ENCODE peak calls at places on chromosomes 11 and 22, in eight cellular contexts. C, W, L, H, P, O, V and U are unnamed samples.

GRCh38 chr22:33401291-33401690 is 343.1 kb upstream of the SYN3 start:
- DNase-seq in H (no peak), L (no peak), O (no peak), W (no peak), V (no peak), C (no peak), P (no peak), U (no peak)

GRCh38 chr11:94139421-94139820 is 10.8 kb downstream of the PANX1 start:
- DNase-seq in L (no peak), C (no peak), W (no peak), P (peak; percentile 96), H (no peak), O (peak; percentile 84), V (no peak), U (peak; percentile 58)

GRCh38 chr11:105588001-105588400 is 21.9 kb upstream of the GRIA4 start:
- DNase-seq in L (no peak), O (no peak), P (no peak), W (no peak), H (no peak), C (no peak), V (no peak), U (no peak)

GRCh38 chr22:43260818-43261217 is 73.9 kb upstream of the TTLL12 start:
- DNase-seq in O (no peak), H (no peak), W (no peak), C (no peak), P (no peak), L (no peak), V (no peak), U (no peak)

GRCh38 chr11:121534131-121535093 is 81.6 kb upstream of the SORL1-AS1 start:
- DNase-seq in L (no peak), O (no peak), P (no peak), H (peak; percentile 46), V (no peak), C (no peak), W (no peak), U (no peak)

GRCh38 chr11:100681064-100681502 is 6.0 kb upstream of the ARHGAP42 start:
- DNase-seq in P (peak; percentile 71), W (no peak), C (no peak), V (peak; percentile 73), O (no peak), H (peak; percentile 78), L (peak; percentile 84), U (peak; percentile 45)

GRCh38 chr11:103744496-103745153 is 291.8 kb upstream of the DDI1 start:
- DNase-seq in O (no peak), V (no peak), C (no peak), P (no peak), L (no peak), W (no peak), H (no peak), U (no peak)

GRCh38 chr11:1030556-1030955 is 6.0 kb downstream of the MUC6 start:
- DNase-seq in L (no peak), V (no peak), P (no peak), O (no peak), C (no peak), W (no peak), H (no peak), U (no peak)

GRCh38 chr11:70805971-70806370 is 407.6 kb downstream of the CTTN start:
- DNase-seq in H (no peak), P (no peak), W (no peak), L (no peak), V (no peak), O (no peak), C (no peak), U (peak; percentile 69)

GRCh38 chr11:3840870-3841425 is at the start of gene RHOG:
- DNase-seq in C (peak; percentile 91), L (peak; percentile 88), H (peak; percentile 81), W (no peak), P (peak; percentile 85), V (peak; percentile 93), O (no peak), U (peak; percentile 99)

GRCh38 chr11:33387996-33388395 is 130.8 kb downstream of the HIPK3 start:
- DNase-seq in H (no peak), P (no peak), L (no peak), V (no peak), W (no peak), O (no peak), C (no peak), U (no peak)

GRCh38 chr11:122155001-122155400 is 39.0 kb upstream of the BLID start:
- DNase-seq in L (no peak), V (no peak), H (no peak), C (no peak), P (no peak), W (no peak), O (no peak), U (no peak)

GRCh38 chr22:28279888-28280287 is 360.8 kb upstream of the PITPNB start:
- DNase-seq in W (no peak), H (no peak), O (no peak), C (no peak), L (no peak), P (no peak), V (no peak), U (no peak)

GRCh38 chr11:88231894-88232482 is 56.7 kb upstream of the RAB38 start:
- DNase-seq in W (no peak), O (peak; percentile 48), L (no peak), C (no peak), H (no peak), V (no peak), P (peak; percentile 44), U (peak; percentile 45)

GRCh38 chr11:6599449-6599848 is 4.0 kb downstream of the RRP8 start:
- DNase-seq in O (no peak), H (no peak), C (no peak), P (no peak), W (no peak), L (no peak), V (no peak), U (no peak)

GRCh38 chr11:122105009-122105828 is 10.8 kb downstream of the BLID start:
- DNase-seq in H (no peak), P (no peak), O (peak; percentile 24), V (no peak), C (no peak), L (no peak), W (no peak), U (no peak)

GRCh38 chr11:132886335-132886734 is 646.0 kb downstream of the OPCML start:
- DNase-seq in L (no peak), P (peak; percentile 84), V (no peak), H (no peak), C (no peak), O (no peak), W (no peak), U (no peak)

DNA sequence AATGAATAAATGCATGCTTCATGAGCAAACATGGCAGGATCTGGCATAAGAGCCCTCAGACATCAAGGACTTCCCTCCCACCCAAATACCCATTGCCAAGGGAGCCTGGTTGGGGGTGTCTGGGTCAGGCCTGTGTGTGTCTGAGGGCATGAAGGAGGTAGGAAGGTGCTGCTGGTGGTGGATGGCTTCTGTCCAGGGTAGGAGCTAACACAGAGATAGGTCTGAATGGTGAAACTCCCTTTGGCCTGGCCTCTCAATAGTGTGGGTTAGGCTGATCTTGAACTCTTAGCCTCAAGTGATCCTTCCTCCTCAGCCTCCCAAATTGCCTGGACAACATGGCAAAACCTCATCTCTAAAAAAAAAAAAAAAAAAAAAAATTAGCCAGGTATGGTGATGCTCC is 2.8 kb downstream of the AMPD3 start:
- DNase-seq in W (no peak), O (no peak), V (no peak), C (no peak), P (no peak), L (no peak), H (no peak), U (no peak)
- H3K4me3 ChIP-seq in W (no peak overlapping the region), O (no peak overlapping the region), V (no peak overlapping the region), C (no peak overlapping the region), P (no peak overlapping the region), L (no peak overlapping the region), H (no peak overlapping the region), U (no peak overlapping the region)

GRCh38 chr22:48960576-48960975 is 867.1 kb downstream of the BRD1 start:
- DNase-seq in L (no peak), V (no peak), O (no peak), W (no peak), P (no peak), H (no peak), C (no peak), U (no peak)
- H3K36me3 ChIP-seq in L (no peaks in the 10 kb centered on the region), V (no peaks in the 10 kb centered on the region), O (no peaks in the 10 kb centered on the region), W (no peaks in the 10 kb centered on the region), P (no peaks in the 10 kb centered on the region), H (no peaks in the 10 kb centered on the region), C (no peaks in the 10 kb centered on the region), U (no peaks in the 10 kb centered on the region)

GRCh38 chr22:39627208-39627607 is 56.7 kb downstream of the CACNA1I start:
- DNase-seq in L (no peak), V (no peak), H (no peak), O (no peak), P (no peak), W (no peak), C (no peak), U (no peak)
- H3K27me3 ChIP-seq in L (no peaks in the 10 kb centered on the region), V (peaks cover 33% of the 10 kb centered on the region), H (no peaks in the 10 kb centered on the region), O (peaks cover 6% of the 10 kb centered on the region), P (no peaks in the 10 kb centered on the region), W (no peaks in the 10 kb centered on the region), C (no peaks in the 10 kb centered on the region), U (no peaks in the 10 kb centered on the region)

DNA sequence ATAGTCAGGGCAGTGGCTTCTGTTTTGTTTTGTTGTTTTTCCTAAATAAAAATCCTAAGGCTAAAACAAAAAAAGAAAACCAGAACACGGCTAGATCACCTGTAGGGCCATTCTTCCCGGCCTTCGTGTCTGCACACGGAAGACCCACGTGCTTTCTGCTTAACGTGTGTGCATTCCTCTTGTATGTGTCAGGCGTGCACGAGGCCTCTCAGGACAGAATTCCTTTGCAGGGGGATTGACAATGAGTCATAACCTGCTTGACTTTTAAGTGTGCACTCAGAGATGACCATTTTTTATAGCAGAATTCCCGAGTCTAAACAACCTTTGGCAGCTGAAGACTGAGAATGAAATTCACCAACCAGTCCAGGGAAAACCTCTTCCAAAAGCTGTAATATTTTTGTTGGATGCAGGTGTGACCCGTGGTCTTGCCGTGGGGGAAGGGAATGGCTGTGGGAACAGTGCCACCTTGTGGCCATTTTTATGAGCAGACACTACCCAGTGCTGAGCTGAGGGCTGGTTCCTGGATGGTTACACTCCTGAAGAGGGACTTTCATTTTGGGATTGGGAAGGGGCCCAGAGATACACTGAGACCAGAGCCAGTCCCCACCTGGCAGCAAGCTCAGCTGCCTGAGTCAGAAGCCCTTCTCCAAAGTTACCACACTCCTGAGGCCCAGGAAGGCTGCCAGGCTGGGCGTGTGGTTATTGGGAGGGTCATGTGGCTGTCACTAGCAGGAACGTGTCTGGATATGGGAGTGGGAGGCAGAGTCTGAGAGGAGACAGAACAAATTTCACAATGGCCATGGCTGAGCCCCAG is 35.7 kb upstream of the DKK3 start:
- DNase-seq in P (peak; percentile 94), H (peak; percentile 83), V (peak; percentile 94), W (peak; percentile 27), L (peak; percentile 78), O (peak; percentile 78), C (peak; percentile 95), U (peak; percentile 77)
- H3K4me3 ChIP-seq in P (no peak overlapping the region), H (no peak overlapping the region), V (no peak overlapping the region), W (no peak overlapping the region), L (no peak overlapping the region), O (no peak overlapping the region), C (peak overlapping the region; percentile 20), U (no peak overlapping the region)

GRCh38 chr11:47033439-47033838 is 96.9 kb downstream of the CSTPP1 start:
- DNase-seq in C (no peak), P (peak; percentile 60), W (no peak), O (peak; percentile 19), H (no peak), V (no peak), L (no peak), U (no peak)
- H3K36me3 ChIP-seq in C (no peaks in the 10 kb centered on the region), P (no peaks in the 10 kb centered on the region), W (no peaks in the 10 kb centered on the region), O (no peaks in the 10 kb centered on the region), H (no peaks in the 10 kb centered on the region), V (no peaks in the 10 kb centered on the region), L (no peaks in the 10 kb centered on the region), U (no peaks in the 10 kb centered on the region)